ENCODE peak calls at places on chromosome 11, in eight cellular contexts. S is astrocyte of the spinal cord, A is astrocyte of the cerebellum, F is left lung, H is heart right ventricle, E is endothelial cell, J is neural crest cell, O is IMR-90. B is an unnamed sample.

GRCh38 chr11:16925495-16926065 is 88.6 kb downstream of the PLEKHA7 start:
- DNase-seq in E (peak), H (peak), J (peak), O (no peak), F (peak), S (peak), A (no peak), B (peak)

GRCh38 chr11:17252704-17253103 is 23.8 kb upstream of the NUCB2 start:
- DNase-seq in E (no peak), F (no peak), H (no peak), O (no peak), J (no peak), A (no peak), S (no peak), B (no peak)

GRCh38 chr11:103295704-103296103 is 186.5 kb downstream of the DYNC2H1 start:
- DNase-seq in J (no peak), H (no peak), A (no peak), F (no peak), S (no peak), O (no peak), E (no peak), B (no peak)

GRCh38 chr11:63882555-63883242 is 34.3 kb downstream of the RCOR2 start:
- DNase-seq in S (peak), A (no peak), J (no peak), H (peak), O (no peak), E (no peak), F (peak), B (peak)

GRCh38 chr11:72826191-72826941 is 12.2 kb downstream of the ATG16L2 start:
- DNase-seq in H (no peak), J (no peak), F (peak), A (no peak), S (no peak), E (no peak), O (no peak), B (no peak)

GRCh38 chr11:47109051-47109791 is 67.5 kb downstream of the ARFGAP2 start:
- DNase-seq in J (no peak), H (no peak), A (no peak), O (no peak), F (no peak), E (no peak), S (no peak), B (no peak)

GRCh38 chr11:42890773-42891172 is 421.0 kb upstream of the API5 start:
- DNase-seq in A (no peak), J (no peak), E (no peak), H (no peak), S (no peak), O (no peak), F (no peak), B (no peak)

GRCh38 chr11:47305734-47306483 is 36.0 kb downstream of the MADD start:
- DNase-seq in J (no peak), F (no peak), A (no peak), S (no peak), O (no peak), E (no peak), H (peak), B (no peak)

GRCh38 chr11:11463397-11463796 is 110.3 kb upstream of the CSNK2A3 start:
- DNase-seq in H (no peak), E (no peak), J (peak), A (no peak), F (no peak), O (no peak), S (no peak), B (no peak)

GRCh38 chr11:1557904-1558831 is 13.9 kb downstream of the DUSP8 start:
- DNase-seq in S (peak), A (peak), F (peak), J (no peak), E (no peak), O (peak), H (peak), B (peak)

GRCh38 chr11:65329944-65330403 is 3.7 kb upstream of the DPF2 start:
- DNase-seq in E (peak), F (peak), H (peak), S (peak), J (peak), O (peak), A (peak), B (peak)

GRCh38 chr11:36258730-36259360 is 30.4 kb downstream of the COMMD9 start:
- DNase-seq in J (peak), E (peak), A (peak), F (no peak), S (peak), O (peak), H (peak), B (no peak)

GRCh38 chr11:11798586-11799438 is 43.0 kb upstream of the USP47 start:
- DNase-seq in E (peak), A (peak), S (peak), F (peak), H (peak), O (peak), J (peak), B (peak)

GRCh38 chr11:13008625-13009475 is at the start of gene RASSF10:
- DNase-seq in H (peak), J (peak), F (peak), E (peak), O (no peak), A (peak), S (peak), B (peak)

GRCh38 chr11:44226472-44226871 is 83.5 kb downstream of the ALX4 start:
- DNase-seq in A (no peak), J (no peak), F (no peak), H (no peak), E (no peak), S (no peak), O (no peak), B (no peak)

GRCh38 chr11:1354125-1354938 is 35.4 kb upstream of the BRSK2 start:
- DNase-seq in H (no peak), E (no peak), F (no peak), A (no peak), J (no peak), S (no peak), O (no peak), B (no peak)

GRCh38 chr11:36349345-36350136 is 53.5 kb downstream of the PRR5L start:
- DNase-seq in S (no peak), O (no peak), A (no peak), J (no peak), E (peak), F (no peak), H (peak), B (no peak)

GRCh38 chr11:70407121-70407520 is 8.8 kb downstream of the CTTN start:
- DNase-seq in J (no peak), E (no peak), A (no peak), O (no peak), F (peak), H (no peak), S (no peak), B (no peak)

GRCh38 chr11:122153746-122154145 is 37.7 kb upstream of the BLID start:
- DNase-seq in J (no peak), F (no peak), H (no peak), S (no peak), O (no peak), A (no peak), E (no peak), B (no peak)

GRCh38 chr11:18617688-18618340 is 16.3 kb downstream of the SPTY2D1 start:
- DNase-seq in H (no peak), E (no peak), J (no peak), S (peak), F (no peak), A (peak), O (peak), B (no peak)

DNA sequence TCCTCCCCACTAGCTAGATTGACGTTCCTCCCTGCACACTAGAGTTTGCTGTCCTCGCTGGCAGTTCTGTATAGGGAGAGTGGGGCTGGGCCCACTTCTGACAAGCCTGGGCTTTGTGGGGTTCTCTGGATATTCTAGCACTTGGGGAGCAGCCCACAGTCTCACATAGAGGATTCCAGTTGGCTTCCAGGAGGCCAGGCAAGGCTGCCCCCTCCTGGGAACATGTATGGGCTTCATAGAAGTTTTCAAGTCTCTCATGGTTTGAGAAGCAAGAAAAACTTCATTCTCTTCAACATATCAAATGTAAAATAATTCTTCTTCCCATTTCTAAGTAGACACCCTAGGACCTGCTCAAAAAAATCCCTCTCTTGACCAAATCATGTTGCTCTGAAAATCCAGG is 87.5 kb downstream of the NAV2 start:
- DNase-seq in J (no peak), A (no peak), H (no peak), E (peak), F (no peak), S (no peak), O (no peak), B (no peak)
- TF ChIP-seq CTCF in J (peak), A (peak), H (peak), E (no peak), F (no peak), S (peak), O (peak), B (peak)

GRCh38 chr11:14041565-14041964 is 79.0 kb downstream of the SPON1 start:
- DNase-seq in J (no peak), S (no peak), H (no peak), F (no peak), O (no peak), E (no peak), A (no peak), B (no peak)

GRCh38 chr11:14042686-14043440 is 80.3 kb downstream of the SPON1 start:
- DNase-seq in E (no peak), O (no peak), A (no peak), H (no peak), S (no peak), J (no peak), F (no peak), B (no peak)

GRCh38 chr11:14045417-14045816 is 82.9 kb downstream of the SPON1 start:
- DNase-seq in F (no peak), H (no peak), O (no peak), E (no peak), J (no peak), S (no peak), A (no peak), B (no peak)

GRCh38 chr11:14036495-14036894 is 74.0 kb downstream of the SPON1 start:
- DNase-seq in J (no peak), A (no peak), E (no peak), O (peak), S (no peak), H (no peak), F (no peak), B (no peak)

DNA sequence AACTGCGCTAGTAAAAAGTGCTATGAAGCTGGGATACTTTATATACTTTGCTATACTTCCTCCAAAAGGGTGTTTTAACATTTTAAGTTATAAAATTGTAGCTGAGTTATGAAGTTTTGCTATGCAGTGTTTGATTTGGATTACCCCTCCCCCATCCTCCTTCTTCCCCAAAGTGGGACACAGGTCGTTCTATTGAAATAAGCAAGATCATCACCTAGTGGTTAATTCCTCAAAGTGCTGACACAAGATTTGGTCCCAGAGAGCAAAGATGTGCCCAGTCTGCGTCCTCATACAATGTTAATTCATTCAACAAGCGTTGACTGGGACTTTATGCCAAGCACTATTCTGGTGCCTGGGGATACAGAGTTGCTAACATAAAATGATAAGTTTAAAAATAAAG is 78.5 kb downstream of the SPON1 start:
- DNase-seq in J (no peak), S (no peak), F (no peak), O (peak), H (no peak), A (no peak), E (no peak), B (no peak)
- TF ChIP-seq CTCF in J (peak), S (peak), F (no peak), O (peak), H (no peak), A (no peak), E (no peak), B (no peak)

GRCh38 chr11:59678118-59678812 is 9.4 kb upstream of the PATL1 start:
- DNase-seq in J (no peak), O (no peak), E (no peak), F (no peak), S (no peak), H (no peak), A (no peak), B (no peak)
- TF ChIP-seq CTCF in J (peak), O (no peak), E (peak), F (no peak), S (no peak), H (no peak), A (no peak), B (no peak)

DNA sequence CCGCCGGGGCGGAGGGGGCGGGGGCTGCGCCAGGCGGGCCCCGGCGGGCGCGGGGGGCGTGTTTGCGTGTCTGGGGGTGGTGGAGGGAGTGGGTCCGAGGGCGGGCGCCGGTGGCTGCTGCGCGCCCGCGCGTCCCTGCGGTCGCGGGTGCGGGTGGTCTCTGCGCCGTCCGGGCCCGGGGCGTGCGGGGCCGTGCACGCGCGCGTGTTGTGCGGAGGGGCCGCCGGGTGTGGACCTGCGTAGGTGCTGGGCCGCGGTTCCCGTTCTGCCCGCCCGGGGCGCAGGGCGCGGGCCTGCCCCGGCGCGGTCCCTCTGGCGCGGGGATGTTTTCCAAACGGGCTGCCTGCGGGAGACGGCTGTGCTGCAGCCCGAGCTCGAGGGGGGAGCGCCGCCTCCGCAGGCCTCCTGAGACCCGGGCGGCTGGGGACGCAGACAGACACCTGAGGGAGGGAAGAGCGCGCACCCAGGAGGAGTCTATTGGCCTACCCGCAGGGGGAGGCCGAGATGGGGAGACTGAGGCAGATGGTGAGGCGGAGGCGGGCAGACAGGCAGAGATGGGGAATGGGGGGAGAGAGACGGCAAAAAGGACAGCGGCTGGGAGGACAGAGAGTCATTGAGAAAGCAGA is 442 bp downstream of the PELI3 start:
- DNase-seq in F (peak), S (peak), J (no peak), H (no peak), O (peak), A (no peak), E (peak), B (peak)
- TF ChIP-seq CTCF in F (peak), S (peak), J (peak), H (no peak), O (peak), A (no peak), E (peak), B (peak)

DNA sequence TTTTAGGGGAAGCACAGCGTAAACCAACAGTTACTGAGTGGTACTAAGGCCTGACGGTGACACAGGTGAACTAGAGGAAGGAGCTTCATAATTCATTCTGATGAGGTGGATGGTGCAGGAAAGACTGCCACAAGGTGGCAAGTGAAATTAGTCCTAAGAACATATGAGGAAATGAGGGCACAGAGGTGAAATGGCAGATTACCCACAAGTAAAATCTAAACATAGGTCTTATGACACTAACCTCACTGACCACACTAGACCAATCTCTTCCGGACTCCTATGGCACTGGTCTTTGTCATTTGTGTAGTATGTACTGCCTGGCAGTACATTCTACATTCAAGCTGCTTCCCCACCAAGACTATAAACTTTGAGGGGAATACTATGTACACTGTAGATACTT is 20.2 kb downstream of the GAB2 start:
- DNase-seq in A (no peak), E (no peak), S (no peak), J (no peak), H (no peak), O (no peak), F (no peak), B (no peak)
- TF ChIP-seq CTCF in A (no peak), E (no peak), S (no peak), J (no peak), H (no peak), O (no peak), F (no peak), B (no peak)

DNA sequence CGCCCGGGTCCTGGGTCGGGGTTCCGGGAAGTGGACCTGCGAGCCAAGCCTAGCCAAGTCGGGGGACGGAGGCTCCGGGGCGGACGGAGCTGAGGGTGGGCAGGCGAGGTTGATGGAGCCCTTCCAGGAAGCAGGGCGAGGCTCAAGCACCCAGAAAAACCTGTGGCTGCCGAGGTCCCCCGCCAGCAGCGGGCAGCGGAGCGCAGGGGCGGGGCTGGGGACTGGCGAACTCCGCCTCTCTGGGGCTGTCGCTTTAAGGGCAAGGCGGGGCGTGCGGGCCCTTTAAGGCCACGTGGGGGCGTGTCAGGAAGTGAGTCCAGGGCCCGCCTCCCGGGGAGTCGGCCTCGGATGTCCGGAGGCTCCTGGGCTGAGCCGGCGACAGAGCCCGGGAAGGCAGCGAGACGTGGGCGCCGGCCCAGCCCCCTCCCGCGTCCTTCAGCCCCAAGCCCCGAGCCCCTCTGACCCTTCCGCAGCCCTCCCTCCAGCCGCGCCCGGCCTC is at the start of gene SLC35C1:
- DNase-seq in F (peak), O (peak), E (peak), S (peak), H (peak), J (peak), A (peak), B (peak)
- TF ChIP-seq CTCF in F (peak), O (peak), E (peak), S (peak), H (peak), J (no peak), A (no peak), B (peak)

GRCh38 chr11:86403458-86403857 is 28.8 kb downstream of the CCDC81 start:
- DNase-seq in H (no peak), E (no peak), S (no peak), A (no peak), F (no peak), O (no peak), J (no peak), B (no peak)

GRCh38 chr11:86414032-86414431 is 39.3 kb downstream of the CCDC81 start:
- DNase-seq in J (no peak), E (no peak), A (no peak), H (no peak), O (no peak), S (no peak), F (no peak), B (no peak)

GRCh38 chr11:86408845-86409244 is 34.2 kb downstream of the CCDC81 start:
- DNase-seq in A (no peak), O (no peak), E (no peak), H (no peak), J (no peak), S (no peak), F (no peak), B (no peak)
- TF ChIP-seq CTCF in A (peak), O (peak), E (peak), H (no peak), J (peak), S (peak), F (no peak), B (no peak)

GRCh38 chr11:30583505-30584280 is 2.5 kb downstream of the MPPED2 start:
- DNase-seq in A (no peak), S (no peak), F (peak), E (peak), J (no peak), O (no peak), H (peak), B (peak)

GRCh38 chr11:30585067-30585891 is 874 bp downstream of the MPPED2 start:
- DNase-seq in H (peak), S (no peak), F (peak), A (no peak), J (peak), E (peak), O (no peak), B (peak)

GRCh38 chr11:30585892-30586250 is 282 bp downstream of the MPPED2 start:
- DNase-seq in O (no peak), H (peak), S (no peak), J (no peak), E (peak), A (no peak), F (peak), B (peak)

GRCh38 chr11:30581646-30582045 is 4.5 kb downstream of the MPPED2 start:
- DNase-seq in E (no peak), O (no peak), A (no peak), F (no peak), H (no peak), J (no peak), S (no peak), B (no peak)

DNA sequence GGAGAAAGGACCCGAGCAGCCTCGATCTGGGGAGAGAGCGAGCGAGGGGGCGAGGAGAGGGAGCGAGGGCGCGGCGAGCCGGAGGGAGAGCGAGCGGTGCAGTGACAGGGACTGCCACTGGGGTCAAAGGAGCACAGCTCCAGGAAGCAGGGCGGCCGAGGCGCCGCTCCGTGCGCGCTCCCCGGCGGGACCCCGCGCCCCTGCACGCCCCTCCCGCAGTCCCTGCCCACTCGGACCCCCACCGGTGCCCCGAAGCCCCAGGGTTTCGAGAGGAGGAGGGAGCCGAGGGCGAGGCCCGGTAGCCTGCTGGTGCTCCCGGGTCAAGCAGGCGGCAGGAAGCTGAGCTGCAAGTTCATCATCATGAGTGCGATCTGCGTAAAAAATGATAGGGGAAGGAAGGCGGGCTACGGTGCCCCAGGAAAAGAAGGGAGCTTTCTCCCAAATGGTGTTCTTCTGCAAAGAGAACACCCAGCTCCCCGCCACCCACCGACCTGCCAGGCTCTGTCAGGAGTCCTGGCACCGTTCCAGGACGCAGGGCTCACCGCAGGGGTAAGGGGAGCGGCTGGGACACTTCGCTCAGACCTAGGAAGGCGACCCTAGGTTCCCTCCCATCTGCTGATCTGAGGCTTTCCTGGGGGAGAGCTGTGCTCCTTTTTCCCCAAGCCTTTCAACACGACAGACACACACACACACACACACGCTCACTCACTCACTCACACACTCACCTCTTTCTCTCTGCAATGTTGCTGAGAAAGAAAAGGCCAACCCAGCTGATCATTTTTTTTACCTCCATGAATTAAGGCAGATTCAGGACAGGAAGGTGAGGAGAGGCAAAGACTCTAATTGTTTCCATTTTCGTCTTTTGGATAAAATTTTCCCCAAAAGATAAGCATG is at the start of gene MPPED2:
- DNase-seq in S (no peak), O (no peak), H (peak), A (no peak), F (peak), J (peak), E (peak), B (peak)
- TF ChIP-seq CTCF in S (peak), O (no peak), H (peak), A (no peak), F (peak), J (peak), E (peak), B (peak)

GRCh38 chr11:117180661-117181585 is 2.4 kb downstream of the SIDT2 start:
- DNase-seq in O (peak), H (peak), A (peak), S (peak), E (peak), J (peak), F (no peak), B (peak)
- TF ChIP-seq CTCF in O (peak), H (peak), A (peak), S (peak), E (peak), J (peak), F (peak), B (peak)